ENCODE peak calls at places on chromosomes 11 and 22, in eight cellular contexts. One of them, this sample, is unnamed.

GRCh38 chr11:74221816-74222215 is 50.7 kb downstream of the PPME1 start:
- DNase-seq in AG04450: no peak
- DNase-seq in left ventricle myocardium superior: no peak
- DNase-seq in WTC11: no peak
- DNase-seq in cardiac muscle cell: peak
- DNase-seq in AG10803: no peak
- DNase-seq in OCI-LY7: no peak
- DNase-seq in activated gamma-delta T cell treated with anti-CD3 and anti-CD28 coated beads, Interleukin-2, amount 50 U/mL, for 16 hours: no peak
- DNase-seq in this sample: no peak

GRCh38 chr11:101306721-101307120 is 177.1 kb upstream of the PGR start:
- DNase-seq in AG04450: no peak
- DNase-seq in left ventricle myocardium superior: no peak
- DNase-seq in WTC11: no peak
- DNase-seq in cardiac muscle cell: no peak
- DNase-seq in AG10803: no peak
- DNase-seq in OCI-LY7: no peak
- DNase-seq in activated gamma-delta T cell treated with anti-CD3 and anti-CD28 coated beads, Interleukin-2, amount 50 U/mL, for 16 hours: no peak
- DNase-seq in this sample: no peak

GRCh38 chr11:6387811-6388599 is 2.3 kb upstream of the SMPD1 start:
- DNase-seq in AG04450: no peak
- DNase-seq in left ventricle myocardium superior: no peak
- DNase-seq in WTC11: no peak
- DNase-seq in cardiac muscle cell: peak
- DNase-seq in AG10803: no peak
- DNase-seq in OCI-LY7: no peak
- DNase-seq in activated gamma-delta T cell treated with anti-CD3 and anti-CD28 coated beads, Interleukin-2, amount 50 U/mL, for 16 hours: no peak
- DNase-seq in this sample: no peak

GRCh38 chr22:29663230-29663826 is 56.5 kb upstream of the CABP7 start:
- DNase-seq in AG04450: peak
- DNase-seq in left ventricle myocardium superior: no peak
- DNase-seq in WTC11: no peak
- DNase-seq in cardiac muscle cell: no peak
- DNase-seq in AG10803: no peak
- DNase-seq in OCI-LY7: no peak
- DNase-seq in activated gamma-delta T cell treated with anti-CD3 and anti-CD28 coated beads, Interleukin-2, amount 50 U/mL, for 16 hours: no peak
- DNase-seq in this sample: no peak

GRCh38 chr11:117900144-117900651 is 23.7 kb upstream of the FXYD6 start:
- DNase-seq in AG04450: no peak
- DNase-seq in left ventricle myocardium superior: no peak
- DNase-seq in WTC11: no peak
- DNase-seq in cardiac muscle cell: no peak
- DNase-seq in AG10803: no peak
- DNase-seq in OCI-LY7: no peak
- DNase-seq in activated gamma-delta T cell treated with anti-CD3 and anti-CD28 coated beads, Interleukin-2, amount 50 U/mL, for 16 hours: no peak
- DNase-seq in this sample: no peak

GRCh38 chr22:49664891-49665290 is 162.8 kb downstream of the BRD1 start:
- DNase-seq in AG04450: no peak
- DNase-seq in left ventricle myocardium superior: peak
- DNase-seq in WTC11: no peak
- DNase-seq in cardiac muscle cell: no peak
- DNase-seq in AG10803: no peak
- DNase-seq in OCI-LY7: no peak
- DNase-seq in activated gamma-delta T cell treated with anti-CD3 and anti-CD28 coated beads, Interleukin-2, amount 50 U/mL, for 16 hours: no peak
- DNase-seq in this sample: no peak

GRCh38 chr11:88087281-88087680 is 88.0 kb downstream of the RAB38 start:
- DNase-seq in AG04450: no peak
- DNase-seq in left ventricle myocardium superior: no peak
- DNase-seq in WTC11: no peak
- DNase-seq in cardiac muscle cell: no peak
- DNase-seq in AG10803: no peak
- DNase-seq in OCI-LY7: no peak
- DNase-seq in activated gamma-delta T cell treated with anti-CD3 and anti-CD28 coated beads, Interleukin-2, amount 50 U/mL, for 16 hours: no peak
- DNase-seq in this sample: no peak

GRCh38 chr22:44439356-44440223 is 58.4 kb downstream of the RTL6 start:
- DNase-seq in AG04450: no peak
- DNase-seq in left ventricle myocardium superior: no peak
- DNase-seq in WTC11: no peak
- DNase-seq in cardiac muscle cell: no peak
- DNase-seq in AG10803: no peak
- DNase-seq in OCI-LY7: no peak
- DNase-seq in activated gamma-delta T cell treated with anti-CD3 and anti-CD28 coated beads, Interleukin-2, amount 50 U/mL, for 16 hours: no peak
- DNase-seq in this sample: no peak

This sample was measured in cerebellar nuclear complex.